ENCODE peak calls at places on chromosome 18, in nine cellular contexts. H, M, E, O, X, G, D, Y and W are unnamed samples.

GRCh38 chr18:72427721-72428120 is 116.4 kb downstream of the CBLN2 start:
- DNase-seq in H (no peak), M (no peak), E (no peak), O (no peak), X (no peak), G (no peak), D (peak), Y (peak), W (no peak)

GRCh38 chr18:6057604-6058003 is 162.3 kb upstream of the TMEM200C start:
- DNase-seq in H (no peak), M (no peak), E (no peak), O (peak), X (peak), G (no peak), D (peak), Y (no peak), W (no peak)

GRCh38 chr18:55012041-55012440 is 52.8 kb upstream of the CCDC68 start:
- DNase-seq in H (no peak), M (no peak), E (no peak), O (no peak), X (no peak), G (no peak), D (peak), Y (no peak), W (no peak)

GRCh38 chr18:2656237-2657042 is 914 bp downstream of the SMCHD1 start:
- DNase-seq in H (peak), M (peak), E (no peak), O (no peak), X (peak), G (peak), D (peak), Y (no peak), W (peak)

GRCh38 chr18:57898506-57899124 is 95.5 kb upstream of the ATP8B1 start:
- DNase-seq in H (no peak), M (no peak), E (peak), O (no peak), X (peak), G (no peak), D (peak), Y (peak), W (no peak)

GRCh38 chr18:27185025-27185763 is at the start of gene CHST9:
- DNase-seq in H (no peak), M (peak), E (no peak), O (no peak), X (no peak), G (peak), D (no peak), Y (no peak), W (peak)

GRCh38 chr18:3383381-3383915 is 66.5 kb upstream of the TGIF1 start:
- DNase-seq in H (no peak), M (no peak), E (no peak), O (no peak), X (no peak), G (no peak), D (peak), Y (no peak), W (no peak)

GRCh38 chr18:32478818-32479217 is 8.1 kb upstream of the GAREM1 start:
- DNase-seq in H (no peak), M (no peak), E (no peak), O (no peak), X (no peak), G (no peak), D (no peak), Y (no peak), W (no peak)

GRCh38 chr18:28175930-28176673 is 828 bp downstream of the CDH2 start:
- DNase-seq in H (no peak), M (no peak), E (no peak), O (no peak), X (peak), G (peak), D (no peak), Y (no peak), W (peak)

GRCh38 chr18:11981633-11982366 is 493 bp downstream of the IMPA2 start:
- DNase-seq in H (peak), M (peak), E (peak), O (no peak), X (peak), G (peak), D (no peak), Y (no peak), W (peak)

GRCh38 chr18:23881778-23882177 is 132.8 kb upstream of the TTC39C start:
- DNase-seq in H (no peak), M (no peak), E (no peak), O (no peak), X (no peak), G (no peak), D (no peak), Y (no peak), W (no peak)

GRCh38 chr18:72941001-72941400 is 73.2 kb upstream of the NETO1 start:
- DNase-seq in H (no peak), M (no peak), E (no peak), O (no peak), X (no peak), G (no peak), D (no peak), Y (no peak), W (no peak)

GRCh38 chr18:40413160-40413559 is 1541.9 kb upstream of the PIK3C3 start:
- DNase-seq in H (no peak), M (no peak), E (no peak), O (peak), X (peak), G (no peak), D (peak), Y (no peak), W (no peak)

GRCh38 chr18:400466-400865 is 100.0 kb downstream of the COLEC12 start:
- DNase-seq in H (no peak), M (no peak), E (peak), O (no peak), X (peak), G (no peak), D (peak), Y (no peak), W (no peak)

GRCh38 chr18:10015941-10016819 is 102.4 kb downstream of the VAPA start:
- DNase-seq in H (no peak), M (no peak), E (no peak), O (peak), X (peak), G (no peak), D (peak), Y (peak), W (no peak)
- TF ChIP-seq CTCF in H (no peak), M (no peak), E (no peak), O (peak), X (peak), G (no peak), D (peak), Y (peak), W (no peak)

DNA sequence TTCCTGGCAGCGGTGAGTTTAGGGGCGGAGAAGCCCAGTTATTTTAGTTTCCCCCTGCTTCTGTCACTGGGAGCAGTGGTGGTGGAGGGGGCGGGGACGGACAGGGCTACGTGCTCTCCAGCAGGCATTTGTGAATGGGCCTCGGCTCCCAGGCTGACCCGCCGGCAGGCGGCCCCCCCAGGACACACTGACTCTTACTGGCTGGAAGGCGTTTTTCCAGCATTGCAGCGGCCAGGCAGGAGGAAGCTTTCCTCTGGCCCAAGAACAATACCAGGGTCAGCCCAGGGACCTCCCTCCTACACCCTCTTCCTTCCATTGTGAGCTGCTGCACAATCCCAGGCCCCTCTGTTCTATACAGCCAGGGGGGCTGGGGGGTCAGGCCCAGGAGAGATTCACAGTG is 142.0 kb downstream of the CTIF start:
- DNase-seq in H (no peak), M (peak), E (no peak), O (no peak), X (no peak), G (peak), D (no peak), Y (no peak), W (no peak)
- TF ChIP-seq CTCF in H (no peak), M (no peak), E (no peak), O (peak), X (no peak), G (peak), D (no peak), Y (peak), W (no peak)

GRCh38 chr18:75130591-75131274 is 78.2 kb downstream of the PTGR3 start:
- DNase-seq in H (no peak), M (no peak), E (no peak), O (no peak), X (peak), G (no peak), D (no peak), Y (peak), W (no peak)
- TF ChIP-seq CTCF in H (no peak), M (no peak), E (no peak), O (peak), X (peak), G (no peak), D (no peak), Y (peak), W (no peak)

GRCh38 chr18:75161629-75162028 is 47.3 kb downstream of the PTGR3 start:
- DNase-seq in H (no peak), M (no peak), E (peak), O (no peak), X (no peak), G (no peak), D (peak), Y (peak), W (peak)
- TF ChIP-seq CTCF in H (no peak), M (peak), E (peak), O (peak), X (no peak), G (no peak), D (no peak), Y (peak), W (no peak)

GRCh38 chr18:59994357-59994756 is 94.6 kb downstream of the PMAIP1 start:
- DNase-seq in H (peak), M (no peak), E (no peak), O (no peak), X (peak), G (no peak), D (no peak), Y (no peak), W (no peak)

GRCh38 chr18:59993560-59993959 is 93.8 kb downstream of the PMAIP1 start:
- DNase-seq in H (no peak), M (no peak), E (no peak), O (peak), X (no peak), G (no peak), D (no peak), Y (no peak), W (no peak)

DNA sequence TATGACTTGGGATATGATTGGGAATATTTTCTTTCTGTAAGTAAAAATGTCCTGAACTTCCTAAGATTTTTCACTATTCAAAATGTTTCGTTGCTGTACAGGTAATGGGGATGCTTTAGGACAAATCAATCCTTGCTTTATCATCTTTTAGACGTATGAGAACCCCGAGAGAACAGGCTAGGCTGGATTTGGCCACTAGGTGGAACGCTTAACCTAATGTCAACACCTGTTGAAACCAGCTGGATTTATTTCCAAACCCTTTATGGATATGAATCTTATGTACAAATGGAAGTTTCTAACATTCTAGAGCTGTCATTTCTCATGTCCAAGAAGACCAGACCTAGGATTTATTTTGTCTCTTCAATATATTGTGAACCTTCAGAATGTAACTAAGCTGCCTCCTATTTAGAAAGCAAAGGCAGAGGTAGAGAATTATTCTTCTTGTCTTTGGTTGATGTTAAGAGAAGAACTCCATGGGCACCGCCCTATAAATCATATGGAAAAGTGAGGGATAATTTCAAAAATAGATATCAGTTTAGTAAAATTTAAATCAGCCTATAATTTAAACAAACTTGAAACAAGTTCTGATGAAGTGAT is 96.7 kb downstream of the PMAIP1 start:
- DNase-seq in H (peak), M (no peak), E (peak), O (peak), X (peak), G (no peak), D (peak), Y (peak), W (peak)
- TF ChIP-seq CTCF in H (peak), M (peak), E (peak), O (peak), X (peak), G (no peak), D (peak), Y (peak), W (peak)

DNA sequence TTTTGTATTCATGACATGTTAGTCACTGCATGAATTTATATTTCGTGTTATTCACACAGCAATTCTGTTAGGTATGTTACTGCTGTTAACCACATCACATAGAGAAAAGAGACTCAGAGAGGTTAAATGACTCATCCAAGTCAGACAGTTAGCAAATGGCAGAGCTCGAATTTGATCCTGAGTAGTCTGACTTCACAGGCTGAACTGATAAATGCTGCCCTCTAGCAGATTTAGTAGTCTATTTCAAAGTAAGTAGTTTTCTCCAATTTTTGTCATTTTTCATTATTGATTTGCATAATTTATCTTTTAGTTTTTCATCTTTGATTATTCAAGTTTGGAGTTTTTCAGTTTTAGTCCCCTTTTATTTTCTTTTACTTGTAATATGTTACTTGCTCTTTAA is 58.3 kb downstream of the WDR7 start:
- DNase-seq in H (peak), M (no peak), E (peak), O (peak), X (peak), G (no peak), D (peak), Y (peak), W (peak)
- TF ChIP-seq CTCF in H (peak), M (no peak), E (peak), O (peak), X (peak), G (no peak), D (peak), Y (peak), W (no peak)

GRCh38 chr18:43571078-43571689 is 293.9 kb upstream of the SYT4 start:
- DNase-seq in H (peak), M (no peak), E (no peak), O (peak), X (peak), G (no peak), D (peak), Y (peak), W (peak)
- TF ChIP-seq CTCF in H (peak), M (peak), E (peak), O (peak), X (peak), G (peak), D (peak), Y (peak), W (peak)

GRCh38 chr18:48347756-48348326 is 61.3 kb downstream of the ZBTB7C start:
- DNase-seq in H (no peak), M (no peak), E (no peak), O (no peak), X (no peak), G (no peak), D (no peak), Y (no peak), W (no peak)

GRCh38 chr18:48348739-48349138 is 60.4 kb downstream of the ZBTB7C start:
- DNase-seq in H (no peak), M (no peak), E (no peak), O (no peak), X (no peak), G (no peak), D (no peak), Y (no peak), W (no peak)

GRCh38 chr18:48342588-48342987 is 66.6 kb downstream of the ZBTB7C start:
- DNase-seq in H (no peak), M (no peak), E (no peak), O (no peak), X (no peak), G (no peak), D (no peak), Y (no peak), W (no peak)

GRCh38 chr18:48342125-48342524 is 67.1 kb downstream of the ZBTB7C start:
- DNase-seq in H (no peak), M (no peak), E (no peak), O (no peak), X (no peak), G (peak), D (no peak), Y (no peak), W (no peak)

GRCh38 chr18:48345596-48345995 is 63.6 kb downstream of the ZBTB7C start:
- DNase-seq in H (no peak), M (no peak), E (no peak), O (peak), X (peak), G (no peak), D (no peak), Y (no peak), W (no peak)
- TF ChIP-seq CTCF in H (no peak), M (peak), E (no peak), O (peak), X (peak), G (no peak), D (peak), Y (peak), W (no peak)

GRCh38 chr18:36658611-36659010 is 170.2 kb downstream of the TPGS2 start:
- DNase-seq in H (no peak), M (no peak), E (no peak), O (no peak), X (no peak), G (no peak), D (no peak), Y (no peak), W (no peak)

GRCh38 chr18:36663312-36663711 is 165.5 kb downstream of the TPGS2 start:
- DNase-seq in H (no peak), M (no peak), E (no peak), O (no peak), X (no peak), G (no peak), D (no peak), Y (no peak), W (no peak)

GRCh38 chr18:36660311-36660710 is 168.5 kb downstream of the TPGS2 start:
- DNase-seq in H (no peak), M (no peak), E (no peak), O (no peak), X (no peak), G (peak), D (no peak), Y (no peak), W (no peak)

GRCh38 chr18:36665952-36666351 is 162.8 kb downstream of the TPGS2 start:
- DNase-seq in H (no peak), M (no peak), E (no peak), O (no peak), X (no peak), G (no peak), D (no peak), Y (no peak), W (no peak)

GRCh38 chr18:36662000-36662399 is 166.8 kb downstream of the TPGS2 start:
- DNase-seq in H (peak), M (no peak), E (no peak), O (no peak), X (peak), G (no peak), D (no peak), Y (no peak), W (no peak)
- TF ChIP-seq CTCF in H (peak), M (no peak), E (no peak), O (peak), X (peak), G (no peak), D (no peak), Y (peak), W (peak)